ENCODE peak calls at places on chromosomes 11 and 22, in eight cellular contexts. K is dorsolateral prefrontal cortex, B is spleen, A is esophagus muscularis mucosa, Z is lung, H is astrocyte of the spinal cord, R is IMR-90, G is sigmoid colon. Q is an unnamed sample.

GRCh38 chr11:62592216-62592815 is 993 bp upstream of the TUT1 start:
- DNase-seq in K (no peak), A (no peak), H (no peak), Z (no peak), G (no peak), R (no peak), B (no peak), Q (no peak)

GRCh38 chr11:91513734-91514133 is 710.9 kb upstream of the FAT3 start:
- DNase-seq in K (no peak), A (no peak), B (no peak), R (no peak), Z (no peak), H (no peak), G (no peak), Q (no peak)

GRCh38 chr22:47059076-47059475 is 296.6 kb downstream of the TBC1D22A start:
- DNase-seq in A (no peak), G (peak), R (no peak), Z (no peak), K (no peak), H (no peak), B (peak), Q (no peak)

GRCh38 chr11:66478823-66479740 is 1.2 kb upstream of the DPP3 start:
- DNase-seq in R (peak), B (peak), A (no peak), H (no peak), K (no peak), G (peak), Z (peak), Q (no peak)

GRCh38 chr11:12201016-12201985 is 90.9 kb downstream of the MICAL2 start:
- DNase-seq in B (no peak), G (no peak), H (peak), R (peak), A (no peak), Z (no peak), K (no peak), Q (peak)

GRCh38 chr11:67466367-67466766 is 2.7 kb downstream of the TMEM134 start:
- DNase-seq in R (no peak), H (no peak), Z (no peak), K (no peak), B (no peak), G (no peak), A (no peak), Q (no peak)

GRCh38 chr11:23236846-23237550 is 376.7 kb upstream of the CCDC179 start:
- DNase-seq in A (no peak), H (no peak), K (no peak), G (no peak), Z (no peak), B (no peak), R (peak), Q (peak)

GRCh38 chr11:119681537-119681936 is 47.5 kb downstream of the NECTIN1 start:
- DNase-seq in B (no peak), R (no peak), G (no peak), K (no peak), Z (no peak), A (no peak), H (no peak), Q (no peak)

GRCh38 chr11:108912587-108912986 is 247.7 kb downstream of the DDX10 start:
- DNase-seq in H (no peak), Z (no peak), A (no peak), K (no peak), R (peak), G (no peak), B (no peak), Q (no peak)

GRCh38 chr11:131748146-131749050 is 378.0 kb downstream of the NTM start:
- DNase-seq in H (peak), A (no peak), G (peak), R (peak), Z (peak), K (peak), B (no peak), Q (no peak)

GRCh38 chr11:123173040-123173855 is 21.8 kb downstream of the CLMP start:
- DNase-seq in B (no peak), H (peak), R (peak), A (no peak), Z (no peak), G (no peak), K (no peak), Q (peak)

GRCh38 chr11:131514062-131514461 is 143.6 kb downstream of the NTM start:
- DNase-seq in R (no peak), G (no peak), A (no peak), H (no peak), Z (no peak), K (no peak), B (no peak), Q (no peak)

GRCh38 chr11:44505591-44506054 is 59.8 kb upstream of the CD82 start:
- DNase-seq in R (peak), G (no peak), K (no peak), Z (no peak), B (no peak), H (peak), A (no peak), Q (no peak)

GRCh38 chr11:119533931-119534694 is 111.1 kb upstream of the THY1 start:
- DNase-seq in K (peak), H (peak), G (peak), A (no peak), Z (peak), B (peak), R (peak), Q (no peak)

GRCh38 chr11:59556115-59556882 is 45.0 kb downstream of the OR4D9 start:
- DNase-seq in A (no peak), R (peak), H (peak), B (no peak), G (peak), K (no peak), Z (peak), Q (peak)

GRCh38 chr11:35163707-35164496 is 24.9 kb downstream of the CD44 start:
- DNase-seq in R (peak), B (no peak), Z (no peak), A (no peak), K (no peak), G (no peak), H (no peak), Q (no peak)
- TF ChIP-seq CTCF in R (peak), B (peak), Z (no peak), A (peak), K (no peak), G (no peak), H (peak), Q (no peak)

DNA sequence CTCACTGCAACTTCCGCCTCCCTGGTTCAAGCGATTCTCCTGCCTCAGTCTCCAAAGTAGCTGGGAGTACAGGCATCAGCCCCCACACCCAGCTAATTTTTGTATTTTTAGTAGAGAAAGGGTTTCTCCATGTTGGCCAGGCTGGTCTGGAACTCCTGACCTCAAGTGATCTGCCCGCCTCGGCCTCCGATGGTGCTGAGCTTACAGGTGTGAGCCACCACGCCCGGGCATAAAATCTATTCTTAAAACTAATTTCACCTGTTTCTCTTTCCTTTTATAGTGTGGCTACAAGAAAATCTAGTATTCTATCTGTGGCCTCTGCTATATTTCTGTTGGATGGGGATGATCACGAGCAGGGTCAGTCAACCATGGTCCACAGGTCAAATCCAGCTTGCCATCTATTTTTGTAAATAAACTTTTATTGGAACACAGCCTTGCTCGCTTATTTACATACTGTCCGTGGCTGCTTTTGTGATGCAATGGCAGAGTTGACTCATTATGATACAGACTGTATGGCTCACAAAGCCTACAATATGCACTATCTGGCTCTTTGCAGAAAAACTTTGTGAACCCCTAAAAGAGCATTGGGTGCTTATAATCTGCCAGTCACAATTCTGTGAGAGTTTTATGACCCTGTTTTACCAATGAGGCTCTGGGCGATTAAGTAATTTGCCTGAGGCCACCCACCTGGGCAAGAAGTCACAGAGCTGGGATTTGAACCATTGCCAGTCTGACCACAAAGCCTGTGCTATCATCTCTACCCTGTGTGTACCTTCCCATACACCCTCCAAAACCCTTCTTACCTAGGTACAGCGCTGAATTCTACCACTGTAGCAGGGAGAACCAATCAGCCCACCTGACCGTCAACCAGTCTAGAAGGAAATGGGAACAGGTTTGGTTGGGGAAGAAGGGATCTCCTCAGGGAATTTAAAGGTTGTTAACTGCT is 28.3 kb downstream of the SLC1A2 start:
- DNase-seq in G (no peak), A (no peak), B (no peak), K (no peak), Z (no peak), R (peak), H (peak), Q (no peak)
- H3K4me3 ChIP-seq in G (no peak), A (no peak), B (no peak), K (no peak), Z (no peak), R (no peak), H (no peak), Q (no peak)

GRCh38 chr11:124285610-124286344 is 28.0 kb downstream of the OR8D1 start:
- DNase-seq in K (no peak), A (no peak), G (no peak), B (no peak), Z (no peak), H (peak), R (peak), Q (peak)
- TF ChIP-seq CTCF in K (no peak), A (no peak), G (no peak), B (no peak), Z (no peak), H (no peak), R (no peak), Q (no peak)

GRCh38 chr11:2137202-2138071 is 1.8 kb downstream of the IGF2 start:
- DNase-seq in K (no peak), Z (peak), B (no peak), H (peak), R (peak), G (no peak), A (no peak), Q (no peak)

GRCh38 chr11:2135018-2135569 is 4.1 kb downstream of the IGF2 start:
- DNase-seq in K (no peak), B (no peak), A (no peak), H (no peak), R (no peak), G (no peak), Z (no peak), Q (no peak)

GRCh38 chr11:2135648-2136201 is 3.5 kb downstream of the IGF2 start:
- DNase-seq in K (no peak), R (no peak), Z (no peak), H (no peak), B (no peak), G (no peak), A (no peak), Q (no peak)

GRCh38 chr11:2136952-2137201 is 2.3 kb downstream of the IGF2 start:
- DNase-seq in R (no peak), B (no peak), A (no peak), G (no peak), H (no peak), K (no peak), Z (no peak), Q (no peak)

GRCh38 chr11:2136209-2136951 is 2.8 kb downstream of the IGF2 start:
- DNase-seq in R (no peak), G (no peak), Z (no peak), A (no peak), H (no peak), K (no peak), B (no peak), Q (no peak)
- H3K4me3 ChIP-seq in R (peak), G (no peak), Z (no peak), A (peak), H (peak), K (no peak), B (peak), Q (no peak)

GRCh38 chr11:79159657-79160450 is 281.0 kb downstream of the TENM4 start:
- DNase-seq in K (no peak), R (no peak), B (no peak), A (peak), G (no peak), H (no peak), Z (no peak), Q (no peak)
- TF ChIP-seq CTCF in K (no peak), R (peak), B (no peak), A (no peak), G (no peak), H (peak), Z (no peak), Q (no peak)

GRCh38 chr11:75563978-75564552 is 2.0 kb downstream of the SERPINH1 start:
- DNase-seq in B (no peak), K (no peak), G (peak), H (peak), A (no peak), R (peak), Z (no peak), Q (peak)

GRCh38 chr11:75565221-75565814 is 3.3 kb downstream of the SERPINH1 start:
- DNase-seq in G (peak), B (no peak), K (no peak), Z (no peak), R (peak), H (peak), A (no peak), Q (no peak)

GRCh38 chr11:75562836-75563484 is 907 bp downstream of the SERPINH1 start:
- DNase-seq in R (peak), K (no peak), G (no peak), B (no peak), Z (no peak), H (peak), A (no peak), Q (no peak)

GRCh38 chr11:75562048-75562835 is at the start of gene SERPINH1:
- DNase-seq in R (peak), A (peak), K (peak), G (peak), B (peak), H (peak), Z (peak), Q (no peak)

DNA sequence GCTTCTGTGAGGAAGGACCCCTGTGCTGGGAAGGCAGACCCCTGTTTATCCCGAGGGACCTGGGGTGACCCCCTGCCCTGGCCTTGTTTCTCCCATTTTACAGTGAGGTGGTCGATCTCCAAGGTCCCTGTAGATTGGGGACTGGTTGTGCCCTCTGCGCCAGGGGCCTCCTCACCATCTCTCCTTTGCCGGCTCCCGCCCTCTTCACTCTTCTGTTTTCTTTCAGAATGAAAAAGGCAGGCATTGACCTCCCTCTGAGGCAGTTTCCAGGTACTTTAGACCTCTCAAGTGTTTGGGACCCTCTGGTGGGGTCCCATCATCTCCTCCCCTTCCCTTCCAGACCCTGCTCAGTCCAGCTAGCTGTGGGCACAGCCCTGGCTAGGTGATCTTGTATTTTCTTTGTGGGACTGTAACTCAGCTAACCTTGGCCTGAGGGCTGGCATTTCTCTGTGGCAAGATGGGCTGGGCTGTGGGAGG is 1.5 kb downstream of the SERPINH1 start:
- DNase-seq in G (no peak), H (no peak), K (no peak), B (no peak), Z (no peak), A (no peak), R (no peak), Q (no peak)
- H3K4me3 ChIP-seq in G (peak), H (peak), K (peak), B (peak), Z (peak), A (peak), R (peak), Q (peak)

DNA sequence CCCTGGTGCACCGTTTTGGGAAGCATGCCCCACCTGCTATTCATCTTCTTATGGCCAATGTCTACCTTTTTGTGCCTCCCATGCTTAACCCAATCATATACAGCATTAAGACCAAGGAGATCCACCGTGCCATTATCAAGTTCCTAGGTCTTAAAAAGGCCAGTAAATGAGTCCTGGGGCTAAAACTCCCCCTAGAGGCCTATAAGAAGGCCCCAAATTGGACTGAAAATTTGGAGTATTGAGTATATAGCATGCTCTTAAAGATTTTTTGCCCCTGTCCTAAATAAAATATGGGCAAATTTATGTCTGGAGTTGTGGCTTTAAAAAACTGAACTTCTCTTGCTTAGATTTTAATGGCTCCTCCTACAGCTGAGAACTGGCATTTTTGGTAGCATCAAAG is 6.6 kb downstream of the OR51M1 start:
- DNase-seq in G (no peak), H (no peak), R (no peak), Z (no peak), K (no peak), A (no peak), B (no peak), Q (no peak)
- TF ChIP-seq CTCF in G (no peak), H (no peak), R (no peak), Z (no peak), K (no peak), A (no peak), B (no peak), Q (no peak)

GRCh38 chr11:8717876-8718753 is 35.5 kb downstream of the RPL27A start:
- DNase-seq in K (no peak), H (peak), B (no peak), G (peak), Z (peak), R (peak), A (no peak), Q (peak)
- H3K4me3 ChIP-seq in K (no peak), H (no peak), B (no peak), G (no peak), Z (no peak), R (peak), A (no peak), Q (peak)

GRCh38 chr22:50545522-50546325 is at the start of gene KLHDC7B:
- DNase-seq in B (peak), G (no peak), K (no peak), Z (no peak), H (no peak), R (peak), A (no peak), Q (no peak)
- TF ChIP-seq CTCF in B (no peak), G (no peak), K (no peak), Z (no peak), H (peak), R (peak), A (no peak), Q (peak)

Q was measured in AG04449.